ENCODE peak calls at places on chromosomes 2 and 18, in six cellular contexts. One of them, this sample, is unnamed.

GRCh38 chr2:173150087-173150486 is 74.4 kb downstream of the MAP3K20 start:
- DNase-seq in thyroid gland: no peak
- DNase-seq in endodermal cell: no peak
- DNase-seq in Peyer's patch: no peak
- DNase-seq in cardiac muscle cell: peak; percentile 57
- DNase-seq in transverse colon: no peak
- DNase-seq in this sample: no peak

GRCh38 chr2:26533661-26534060 is 55.7 kb upstream of the OTOF start:
- DNase-seq in thyroid gland: no peak
- DNase-seq in endodermal cell: no peak
- DNase-seq in Peyer's patch: no peak
- DNase-seq in cardiac muscle cell: no peak
- DNase-seq in transverse colon: no peak
- DNase-seq in this sample: no peak

GRCh38 chr2:84874381-84875212 is 6.3 kb downstream of the TRABD2A start:
- DNase-seq in thyroid gland: no peak
- DNase-seq in endodermal cell: peak; percentile 13
- DNase-seq in Peyer's patch: no peak
- DNase-seq in cardiac muscle cell: no peak
- DNase-seq in transverse colon: no peak
- DNase-seq in this sample: no peak

GRCh38 chr18:59708988-59709387 is 11.8 kb upstream of the CCBE1 start:
- DNase-seq in thyroid gland: no peak
- DNase-seq in endodermal cell: peak; percentile 58
- DNase-seq in Peyer's patch: no peak
- DNase-seq in cardiac muscle cell: no peak
- DNase-seq in transverse colon: no peak
- DNase-seq in this sample: no peak

GRCh38 chr2:239110595-239111048 is 262.7 kb downstream of the TWIST2 start:
- DNase-seq in thyroid gland: no peak
- DNase-seq in endodermal cell: no peak
- DNase-seq in Peyer's patch: no peak
- DNase-seq in cardiac muscle cell: no peak
- DNase-seq in transverse colon: peak; percentile 48
- DNase-seq in this sample: no peak

GRCh38 chr2:229270551-229271410 is at the start of gene PID1:
- DNase-seq in thyroid gland: no peak
- DNase-seq in endodermal cell: peak; percentile 76
- DNase-seq in Peyer's patch: peak; percentile 67
- DNase-seq in cardiac muscle cell: peak; percentile 73
- DNase-seq in transverse colon: peak; percentile 37
- DNase-seq in this sample: no peak

GRCh38 chr2:16623046-16623445 is 42.6 kb downstream of the CYRIA start:
- DNase-seq in thyroid gland: no peak
- DNase-seq in endodermal cell: no peak
- DNase-seq in Peyer's patch: no peak
- DNase-seq in cardiac muscle cell: peak; percentile 82
- DNase-seq in transverse colon: no peak
- DNase-seq in this sample: no peak

GRCh38 chr18:13539050-13539449 is 187.3 kb downstream of the FAM210A start:
- DNase-seq in thyroid gland: peak; percentile 27
- DNase-seq in endodermal cell: peak; percentile 17
- DNase-seq in Peyer's patch: no peak
- DNase-seq in cardiac muscle cell: no peak
- DNase-seq in transverse colon: peak; percentile 68
- DNase-seq in this sample: no peak

GRCh38 chr18:78525364-78526111 is 454.1 kb upstream of the SALL3 start:
- DNase-seq in thyroid gland: no peak
- DNase-seq in endodermal cell: peak; percentile 31
- DNase-seq in Peyer's patch: no peak
- DNase-seq in cardiac muscle cell: peak; percentile 0
- DNase-seq in transverse colon: no peak
- DNase-seq in this sample: no peak

GRCh38 chr2:170689481-170689880 is 25.7 kb upstream of the SP5 start:
- DNase-seq in thyroid gland: no peak
- DNase-seq in endodermal cell: no peak
- DNase-seq in Peyer's patch: no peak
- DNase-seq in cardiac muscle cell: no peak
- DNase-seq in transverse colon: no peak
- DNase-seq in this sample: no peak

GRCh38 chr2:74502147-74502719 is 2.8 kb upstream of the LBX2 start:
- DNase-seq in thyroid gland: no peak
- DNase-seq in endodermal cell: peak; percentile 66
- DNase-seq in Peyer's patch: peak; percentile 85
- DNase-seq in cardiac muscle cell: no peak
- DNase-seq in transverse colon: peak; percentile 75
- DNase-seq in this sample: no peak

GRCh38 chr2:64938607-64939285 is 50.5 kb upstream of the SLC1A4 start:
- DNase-seq in thyroid gland: no peak
- DNase-seq in endodermal cell: no peak
- DNase-seq in Peyer's patch: no peak
- DNase-seq in cardiac muscle cell: no peak
- DNase-seq in transverse colon: no peak
- DNase-seq in this sample: no peak

GRCh38 chr2:240431663-240432424 is 3.6 kb upstream of the GPC1 start:
- DNase-seq in thyroid gland: no peak
- DNase-seq in endodermal cell: peak; percentile 39
- DNase-seq in Peyer's patch: peak; percentile 41
- DNase-seq in cardiac muscle cell: no peak
- DNase-seq in transverse colon: peak; percentile 5
- DNase-seq in this sample: peak; percentile 0

GRCh38 chr2:85678794-85679672 is 11.0 kb upstream of the SFTPB start:
- DNase-seq in thyroid gland: peak; percentile 98
- DNase-seq in endodermal cell: peak; percentile 97
- DNase-seq in Peyer's patch: peak; percentile 90
- DNase-seq in cardiac muscle cell: peak; percentile 90
- DNase-seq in transverse colon: peak; percentile 92
- DNase-seq in this sample: peak; percentile 66

GRCh38 chr2:17195016-17195415 is 323.2 kb downstream of the RAD51AP2 start:
- DNase-seq in thyroid gland: no peak
- DNase-seq in endodermal cell: no peak
- DNase-seq in Peyer's patch: no peak
- DNase-seq in cardiac muscle cell: no peak
- DNase-seq in transverse colon: no peak
- DNase-seq in this sample: no peak

GRCh38 chr18:58670561-58671121 is 624 bp upstream of the MALT1 start:
- DNase-seq in thyroid gland: no peak
- DNase-seq in endodermal cell: no peak
- DNase-seq in Peyer's patch: no peak
- DNase-seq in cardiac muscle cell: no peak
- DNase-seq in transverse colon: no peak
- DNase-seq in this sample: no peak

GRCh38 chr2:108935231-108935863 is 53.7 kb downstream of the EDAR start:
- DNase-seq in thyroid gland: no peak
- DNase-seq in endodermal cell: no peak
- DNase-seq in Peyer's patch: peak; percentile 48
- DNase-seq in cardiac muscle cell: no peak
- DNase-seq in transverse colon: no peak
- DNase-seq in this sample: no peak

GRCh38 chr2:8893978-8894820 is 56.8 kb upstream of the KIDINS220 start:
- DNase-seq in thyroid gland: no peak
- DNase-seq in endodermal cell: no peak
- DNase-seq in Peyer's patch: no peak
- DNase-seq in cardiac muscle cell: peak; percentile 61
- DNase-seq in transverse colon: no peak
- DNase-seq in this sample: no peak

GRCh38 chr2:191202209-191202721 is 42.9 kb upstream of the MYO1B start:
- DNase-seq in thyroid gland: no peak
- DNase-seq in endodermal cell: no peak
- DNase-seq in Peyer's patch: no peak
- DNase-seq in cardiac muscle cell: peak; percentile 90
- DNase-seq in transverse colon: no peak
- DNase-seq in this sample: no peak

GRCh38 chr2:43207553-43208300 is 18.7 kb downstream of the ZFP36L2 start:
- DNase-seq in thyroid gland: no peak
- DNase-seq in endodermal cell: peak; percentile 82
- DNase-seq in Peyer's patch: peak; percentile 59
- DNase-seq in cardiac muscle cell: no peak
- DNase-seq in transverse colon: peak; percentile 36
- DNase-seq in this sample: no peak

GRCh38 chr2:112891333-112891950 is 19.5 kb upstream of the IL37 start:
- DNase-seq in thyroid gland: peak; percentile 81
- DNase-seq in endodermal cell: peak; percentile 84
- DNase-seq in Peyer's patch: no peak
- DNase-seq in cardiac muscle cell: no peak
- DNase-seq in transverse colon: no peak
- DNase-seq in this sample: no peak

GRCh38 chr18:47602273-47602897 is 328.1 kb downstream of the SMAD2 start:
- DNase-seq in thyroid gland: no peak
- DNase-seq in endodermal cell: no peak
- DNase-seq in Peyer's patch: no peak
- DNase-seq in cardiac muscle cell: no peak
- DNase-seq in transverse colon: no peak
- DNase-seq in this sample: no peak

GRCh38 chr18:33584845-33585775 is 7.1 kb downstream of the ASXL3 start:
- DNase-seq in thyroid gland: peak; percentile 57
- DNase-seq in endodermal cell: peak; percentile 70
- DNase-seq in Peyer's patch: no peak
- DNase-seq in cardiac muscle cell: no peak
- DNase-seq in transverse colon: no peak
- DNase-seq in this sample: no peak

GRCh38 chr2:149037851-149038250 is 648 bp upstream of the LYPD6B start:
- DNase-seq in thyroid gland: peak; percentile 13
- DNase-seq in endodermal cell: peak; percentile 74
- DNase-seq in Peyer's patch: no peak
- DNase-seq in cardiac muscle cell: no peak
- DNase-seq in transverse colon: no peak
- DNase-seq in this sample: no peak

GRCh38 chr2:62102402-62102920 is 93.5 kb upstream of the B3GNT2 start:
- DNase-seq in thyroid gland: no peak
- DNase-seq in endodermal cell: no peak
- DNase-seq in Peyer's patch: no peak
- DNase-seq in cardiac muscle cell: no peak
- DNase-seq in transverse colon: no peak
- DNase-seq in this sample: no peak

DNA sequence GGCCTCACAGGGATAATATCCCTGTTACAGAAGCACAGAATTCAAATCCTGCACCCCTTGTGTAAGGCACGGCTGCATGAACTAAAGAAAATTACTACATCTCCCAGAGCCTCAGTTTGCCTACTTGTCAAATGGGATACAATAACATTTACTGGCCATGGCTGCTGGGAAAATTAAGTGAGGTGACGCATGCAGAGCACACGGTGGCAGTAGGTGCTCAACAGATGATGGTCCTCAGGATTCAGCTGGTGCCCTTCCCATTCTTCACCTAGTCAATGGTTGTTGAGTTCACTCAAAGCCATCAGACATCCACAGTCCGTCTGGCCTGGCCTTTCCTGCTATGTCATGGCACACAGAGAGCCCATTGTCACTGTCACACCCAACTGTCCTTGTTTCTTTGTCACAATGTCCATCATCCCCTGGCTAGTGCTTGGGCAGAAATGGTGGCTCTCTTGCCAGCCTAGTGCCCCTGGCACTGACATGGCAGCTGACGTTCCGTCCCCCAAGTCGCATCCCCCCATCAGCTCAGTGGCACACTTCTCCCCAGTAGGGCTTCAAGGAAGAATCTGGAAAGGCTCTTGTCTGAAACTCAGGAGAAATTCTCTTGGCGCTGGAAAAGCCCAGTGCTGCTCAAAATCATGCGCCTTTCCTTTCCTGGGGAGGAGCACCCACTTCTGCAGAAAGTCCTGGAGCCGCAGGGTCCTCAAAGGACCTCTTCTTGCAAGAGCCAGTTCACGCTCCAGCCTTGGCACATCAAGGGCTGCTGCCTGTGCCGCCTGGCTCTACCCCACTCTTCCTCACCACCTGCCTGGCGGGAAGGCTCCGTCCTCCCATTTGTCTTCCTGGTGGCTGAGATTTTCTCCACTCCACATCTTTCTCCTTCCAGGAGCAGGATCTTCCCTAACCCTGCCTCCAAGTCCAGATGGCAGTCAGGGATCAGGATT is 55.9 kb upstream of the SLC66A3 start:
- DNase-seq in thyroid gland: no peak
- DNase-seq in endodermal cell: no peak
- DNase-seq in Peyer's patch: no peak
- DNase-seq in cardiac muscle cell: no peak
- DNase-seq in transverse colon: no peak
- DNase-seq in this sample: no peak
- TF ChIP-seq CTCF in thyroid gland: no peak
- TF ChIP-seq CTCF in endodermal cell: no peak
- TF ChIP-seq CTCF in Peyer's patch: no peak
- TF ChIP-seq CTCF in cardiac muscle cell: no peak
- TF ChIP-seq CTCF in transverse colon: no peak
- TF ChIP-seq CTCF in this sample: no peak

DNA sequence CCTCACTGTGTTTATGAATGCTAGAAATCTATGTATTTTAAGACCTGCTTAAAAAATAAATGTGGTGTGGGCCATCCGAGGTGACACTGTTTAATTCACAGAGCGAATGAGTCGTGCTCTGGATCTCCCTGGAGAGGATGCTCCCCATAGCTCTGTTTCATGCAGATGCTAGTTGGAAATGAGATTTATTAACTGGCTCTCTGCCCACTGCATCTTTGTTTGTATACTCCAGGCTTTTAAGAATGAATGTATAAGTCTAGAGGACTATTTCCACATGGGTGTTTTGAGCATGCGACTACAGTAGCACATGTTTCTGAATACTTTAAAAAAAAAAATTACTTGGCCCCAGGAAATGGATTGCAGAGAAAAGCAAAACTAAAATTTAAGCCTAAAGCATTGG is 3.9 kb downstream of the MAPRE2 start:
- DNase-seq in thyroid gland: no peak
- DNase-seq in endodermal cell: no peak
- DNase-seq in Peyer's patch: no peak
- DNase-seq in cardiac muscle cell: peak; percentile 33
- DNase-seq in transverse colon: no peak
- DNase-seq in this sample: no peak
- H3K4me1 ChIP-seq in thyroid gland: peaks cover 26% of the 10 kb centered on the region
- H3K4me1 ChIP-seq in endodermal cell: peaks cover 3% of the 10 kb centered on the region
- H3K4me1 ChIP-seq in Peyer's patch: peaks cover 31% of the 10 kb centered on the region
- H3K4me1 ChIP-seq in cardiac muscle cell: peaks cover 38% of the 10 kb centered on the region
- H3K4me1 ChIP-seq in transverse colon: peaks cover 7% of the 10 kb centered on the region
- H3K4me1 ChIP-seq in this sample: peaks cover 66% of the 10 kb centered on the region

GRCh38 chr18:10230072-10230471 is 224.4 kb upstream of the APCDD1 start:
- DNase-seq in thyroid gland: no peak
- DNase-seq in endodermal cell: peak; percentile 70
- DNase-seq in Peyer's patch: no peak
- DNase-seq in cardiac muscle cell: peak; percentile 89
- DNase-seq in transverse colon: no peak
- DNase-seq in this sample: no peak
- TF ChIP-seq CTCF in thyroid gland: no peak
- TF ChIP-seq CTCF in endodermal cell: peak; percentile 12
- TF ChIP-seq CTCF in Peyer's patch: no peak
- TF ChIP-seq CTCF in cardiac muscle cell: peak; percentile 29
- TF ChIP-seq CTCF in transverse colon: no peak
- TF ChIP-seq CTCF in this sample: no peak

DNA sequence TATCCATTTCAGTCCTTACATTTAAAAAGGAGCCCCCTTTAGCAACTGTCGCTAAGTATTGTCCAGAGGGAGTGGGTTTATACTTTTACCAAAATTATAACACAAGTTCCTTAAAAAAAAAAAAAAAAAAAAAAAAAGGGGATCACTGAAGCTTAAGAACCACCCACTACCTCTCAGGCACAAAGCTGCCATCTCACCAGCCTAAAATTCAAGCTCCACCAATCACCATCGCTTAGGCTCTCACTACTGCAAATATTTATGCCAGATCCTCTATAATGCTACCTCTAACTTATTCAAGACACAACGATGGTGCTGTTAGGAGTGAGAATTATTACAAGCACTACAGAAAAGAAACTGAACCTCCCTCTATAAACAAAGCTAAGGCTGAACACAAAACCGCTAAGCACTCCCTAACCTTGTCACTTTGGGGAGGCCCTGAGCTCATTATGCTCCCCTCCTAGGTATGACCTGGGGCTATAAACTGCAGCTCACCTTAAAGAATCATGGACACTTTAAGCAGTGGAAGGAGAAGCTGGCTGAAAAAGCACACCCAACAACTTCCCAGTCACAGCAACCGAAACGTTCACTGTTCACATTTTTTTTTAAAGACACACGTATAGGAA is 3.6 kb downstream of the FZD5 start:
- DNase-seq in thyroid gland: peak; percentile 35
- DNase-seq in endodermal cell: peak; percentile 62
- DNase-seq in Peyer's patch: no peak
- DNase-seq in cardiac muscle cell: no peak
- DNase-seq in transverse colon: no peak
- DNase-seq in this sample: no peak
- H3K4me1 ChIP-seq in thyroid gland: peaks cover 50% of the 10 kb centered on the region
- H3K4me1 ChIP-seq in endodermal cell: no peaks in the 10 kb centered on the region
- H3K4me1 ChIP-seq in Peyer's patch: peaks cover 61% of the 10 kb centered on the region
- H3K4me1 ChIP-seq in cardiac muscle cell: peaks cover 30% of the 10 kb centered on the region
- H3K4me1 ChIP-seq in transverse colon: peaks cover 9% of the 10 kb centered on the region
- H3K4me1 ChIP-seq in this sample: peaks cover 21% of the 10 kb centered on the region